ENCODE peak calls at places on chromosomes 6 and 20, in six cellular contexts. One of them, this sample, is unnamed.

GRCh38 chr6:87706187-87706966 is 4.3 kb upstream of the AKIRIN2 start:
- DNase-seq in mucosa of descending colon: no peak
- DNase-seq in fibroblast of lung: peak
- DNase-seq in T-helper 9 cell: no peak
- DNase-seq in K562: no peak
- DNase-seq in aorta: no peak
- DNase-seq in this sample: no peak

GRCh38 chr6:146905313-146905712 is 298.9 kb upstream of the STXBP5 start:
- DNase-seq in mucosa of descending colon: no peak
- DNase-seq in fibroblast of lung: peak
- DNase-seq in T-helper 9 cell: no peak
- DNase-seq in K562: no peak
- DNase-seq in aorta: no peak
- DNase-seq in this sample: no peak

GRCh38 chr6:21053612-21054011 is 519.4 kb downstream of the CDKAL1 start:
- DNase-seq in mucosa of descending colon: no peak
- DNase-seq in fibroblast of lung: peak
- DNase-seq in T-helper 9 cell: no peak
- DNase-seq in K562: no peak
- DNase-seq in aorta: no peak
- DNase-seq in this sample: no peak

GRCh38 chr6:49142422-49143151 is 320.5 kb downstream of the MMUT start:
- DNase-seq in mucosa of descending colon: no peak
- DNase-seq in fibroblast of lung: no peak
- DNase-seq in T-helper 9 cell: no peak
- DNase-seq in K562: no peak
- DNase-seq in aorta: no peak
- DNase-seq in this sample: no peak

GRCh38 chr20:62685781-62686555 is 22.7 kb upstream of the NTSR1 start:
- DNase-seq in mucosa of descending colon: no peak
- DNase-seq in fibroblast of lung: no peak
- DNase-seq in T-helper 9 cell: no peak
- DNase-seq in K562: peak
- DNase-seq in aorta: no peak
- DNase-seq in this sample: no peak

GRCh38 chr20:6397115-6397514 is 274.3 kb upstream of the FERMT1 start:
- DNase-seq in mucosa of descending colon: no peak
- DNase-seq in fibroblast of lung: no peak
- DNase-seq in T-helper 9 cell: no peak
- DNase-seq in K562: no peak
- DNase-seq in aorta: no peak
- DNase-seq in this sample: no peak

GRCh38 chr6:52176550-52176949 is 9.6 kb upstream of the IL17A start:
- DNase-seq in mucosa of descending colon: no peak
- DNase-seq in fibroblast of lung: no peak
- DNase-seq in T-helper 9 cell: no peak
- DNase-seq in K562: no peak
- DNase-seq in aorta: no peak
- DNase-seq in this sample: peak

GRCh38 chr20:61752576-61752975 is 313.1 kb downstream of the TAF4 start:
- DNase-seq in mucosa of descending colon: no peak
- DNase-seq in fibroblast of lung: no peak
- DNase-seq in T-helper 9 cell: no peak
- DNase-seq in K562: no peak
- DNase-seq in aorta: peak
- DNase-seq in this sample: no peak

GRCh38 chr6:167726043-167726442 is 100.7 kb upstream of the AFDN start:
- DNase-seq in mucosa of descending colon: no peak
- DNase-seq in fibroblast of lung: no peak
- DNase-seq in T-helper 9 cell: no peak
- DNase-seq in K562: no peak
- DNase-seq in aorta: no peak
- DNase-seq in this sample: no peak